ENCODE peak calls at places on chromosomes 12 and 14, in five cellular contexts. D, G, L, E and C are unnamed samples.

GRCh38 chr12:75818863-75819262 is 212.7 kb downstream of the PHLDA1 start:
- DNase-seq in L (peak), G (no peak), E (no peak), D (peak), C (peak)

GRCh38 chr12:125188912-125189881 is 124.0 kb downstream of the AACS start:
- DNase-seq in D (no peak), G (no peak), L (no peak), E (no peak), C (no peak)

GRCh38 chr12:34397591-34398365 is 375.5 kb downstream of the ALG10 start:
- DNase-seq in D (no peak), E (no peak), G (peak), L (no peak), C (no peak)

GRCh38 chr12:33817713-33818112 is 204.6 kb upstream of the ALG10 start:
- DNase-seq in G (no peak), D (no peak), E (no peak), L (no peak), C (no peak)

GRCh38 chr14:60757617-60758016 is 23.1 kb downstream of the MNAT1 start:
- DNase-seq in E (peak), G (no peak), D (peak), L (peak), C (peak)

GRCh38 chr14:81311816-81312215 is 88.3 kb downstream of the STON2 start:
- DNase-seq in L (no peak), E (no peak), D (no peak), G (no peak), C (peak)

GRCh38 chr12:68405292-68405900 is 73.2 kb upstream of the MDM1 start:
- DNase-seq in E (no peak), D (peak), L (peak), G (no peak), C (peak)

GRCh38 chr14:73887116-73887490 is 444 bp downstream of the ZNF410 start:
- DNase-seq in L (no peak), E (no peak), G (no peak), D (no peak), C (no peak)

GRCh38 chr12:48084066-48084465 is 21.8 kb downstream of the SENP1 start:
- DNase-seq in G (no peak), L (peak), D (peak), E (no peak), C (peak)

GRCh38 chr12:87603727-87604126 is 425.5 kb downstream of the C12orf50 start:
- DNase-seq in L (peak), G (no peak), D (peak), E (no peak), C (peak)

GRCh38 chr14:34951286-34951685 is 31.5 kb upstream of the SRP54 start:
- DNase-seq in G (no peak), L (peak), E (peak), D (peak), C (peak)

GRCh38 chr12:40942326-40942725 is 245.8 kb upstream of the PDZRN4 start:
- DNase-seq in D (peak), E (no peak), L (peak), G (no peak), C (peak)

GRCh38 chr14:99663716-99664635 is 19.0 kb downstream of the HHIPL1 start:
- DNase-seq in D (no peak), G (no peak), L (no peak), E (no peak), C (no peak)

GRCh38 chr12:84912191-84913142 is at the start of gene SLC6A15:
- DNase-seq in L (peak), G (peak), E (no peak), D (peak), C (peak)

GRCh38 chr14:91059576-91060471 is 617 bp downstream of the RPS6KA5 start:
- DNase-seq in L (no peak), G (peak), E (no peak), D (peak), C (peak)

GRCh38 chr14:25516838-25517237 is 466.9 kb upstream of the STXBP6 start:
- DNase-seq in E (no peak), G (no peak), D (no peak), L (no peak), C (no peak)

GRCh38 chr12:21657336-21658077 is at the start of gene LDHB:
- DNase-seq in G (peak), E (peak), D (peak), L (peak), C (peak)

GRCh38 chr14:92729632-92730358 is 18.6 kb downstream of the LGMN start:
- DNase-seq in D (no peak), L (peak), G (no peak), E (peak), C (peak)

GRCh38 chr14:99450266-99450665 is 30.4 kb downstream of the SETD3 start:
- DNase-seq in D (no peak), L (no peak), G (no peak), E (no peak), C (no peak)

GRCh38 chr12:2284321-2284813 is 231.6 kb downstream of the CACNA1C start:
- DNase-seq in G (no peak), D (peak), E (no peak), L (peak), C (peak)

GRCh38 chr12:116761499-116761898 is 23.4 kb downstream of the RNFT2 start:
- DNase-seq in L (no peak), D (no peak), E (no peak), G (no peak), C (no peak)

GRCh38 chr14:24814944-24815343 is 181.0 kb upstream of the GZMB start:
- DNase-seq in D (no peak), G (no peak), L (no peak), E (no peak), C (no peak)

GRCh38 chr12:128583453-128583852 is 240.3 kb downstream of the SLC15A4 start:
- DNase-seq in E (no peak), L (no peak), D (no peak), G (no peak), C (no peak)

GRCh38 chr14:59964251-59965007 is 44.5 kb downstream of the LRRC9 start:
- DNase-seq in E (no peak), D (peak), G (no peak), L (peak), C (peak)